ENCODE peak calls at places on chromosomes 5 and 9, in ten cellular contexts. A, L, Y, J, V, Q, W, E, H and I are unnamed samples.

GRCh38 chr5:73286891-73287290 is 113.9 kb downstream of the TMEM174 start:
- DNase-seq in J (no peak), H (no peak), A (no peak), E (no peak), V (no peak), W (no peak), Y (no peak), Q (peak; percentile 13), L (peak; percentile 14), I (no peak)

GRCh38 chr5:167850901-167851300 is 440.5 kb upstream of the WWC1 start:
- DNase-seq in Q (no peak), L (no peak), A (no peak), W (no peak), E (no peak), V (no peak), H (no peak), Y (no peak), J (no peak), I (no peak)

GRCh38 chr5:65338606-65339151 is 143.0 kb downstream of the ADAMTS6 start:
- DNase-seq in V (no peak), W (no peak), H (no peak), Q (no peak), L (peak; percentile 17), A (no peak), J (no peak), Y (no peak), E (no peak), I (no peak)

GRCh38 chr5:54616031-54616430 is 98.5 kb downstream of the SNX18 start:
- DNase-seq in H (peak; percentile 69), E (no peak), V (no peak), L (no peak), Q (no peak), Y (no peak), A (peak; percentile 24), W (no peak), J (no peak), I (no peak)

GRCh38 chr9:7613931-7614330 is 185.6 kb downstream of the DMAC1 start:
- DNase-seq in H (no peak), Y (no peak), Q (no peak), J (no peak), L (no peak), E (no peak), W (no peak), V (no peak), A (no peak), I (no peak)

GRCh38 chr9:89425024-89425805 is 72.7 kb downstream of the SEMA4D start:
- DNase-seq in Q (peak; percentile 11), E (no peak), L (peak; percentile 68), W (no peak), J (no peak), H (no peak), Y (no peak), A (peak; percentile 54), V (no peak), I (no peak)

GRCh38 chr9:71552480-71552879 is 215.8 kb downstream of the CEMIP2 start:
- DNase-seq in E (no peak), Y (no peak), A (no peak), Q (no peak), V (no peak), J (peak; percentile 96), L (no peak), W (no peak), H (no peak), I (no peak)

GRCh38 chr5:33423018-33423630 is 17.6 kb upstream of the TARS1 start:
- DNase-seq in Q (no peak), L (peak; percentile 50), W (no peak), Y (no peak), V (no peak), J (peak; percentile 7), E (no peak), A (no peak), H (no peak), I (no peak)

GRCh38 chr9:107750741-107751521 is 261.4 kb upstream of the KLF4 start:
- DNase-seq in H (peak; percentile 99), E (peak; percentile 89), W (no peak), J (no peak), L (peak; percentile 99), A (peak; percentile 97), Y (no peak), V (peak; percentile 52), Q (peak; percentile 74), I (peak; percentile 89)

GRCh38 chr9:100324594-100325200 is 28.0 kb downstream of the TEX10 start:
- DNase-seq in Y (no peak), E (no peak), J (peak; percentile 54), L (peak; percentile 26), H (peak; percentile 43), W (no peak), A (no peak), Q (peak; percentile 3), V (no peak), I (peak; percentile 49)

GRCh38 chr5:96718635-96719077 is 56.5 kb downstream of the CAST start:
- DNase-seq in A (peak; percentile 64), Q (no peak), L (peak; percentile 81), Y (no peak), H (no peak), E (no peak), V (no peak), J (no peak), W (no peak), I (no peak)

GRCh38 chr5:180785151-180785781 is 17.3 kb downstream of the MGAT1 start:
- DNase-seq in E (peak; percentile 84), A (no peak), J (no peak), Q (no peak), L (peak; percentile 74), V (no peak), H (no peak), W (no peak), Y (no peak), I (no peak)